ENCODE peak calls at places on chromosomes 4 and X, in five cellular contexts. O, K, H, M and F are unnamed samples.
A peak's percentile ranks its signal among the peaks of the same experiment; 100 is the strongest.

GRCh38 chr4:83308672-83309071 is 24.1 kb upstream of the COQ2 start:
- DNase-seq in O (no peak), K (no peak), H (no peak), M (no peak), F (no peak)

GRCh38 chr4:8101213-8101781 is 57.3 kb downstream of the ABLIM2 start:
- DNase-seq in O (no peak), K (no peak), H (peak; percentile 83), M (no peak), F (no peak)

GRCh38 chrX:53241558-53241957 is 16.6 kb upstream of the KDM5C start:
- DNase-seq in O (no peak), K (no peak), H (no peak), M (no peak), F (no peak)

GRCh38 chrX:29229802-29230201 is 642.6 kb downstream of the IL1RAPL1 start:
- DNase-seq in O (no peak), K (no peak), H (no peak), M (no peak), F (no peak)

GRCh38 chr4:100728861-100729260 is 211.0 kb upstream of the EMCN start:
- DNase-seq in O (no peak), K (no peak), H (no peak), M (no peak), F (no peak)

GRCh38 chr4:77697860-77698599 is 92.4 kb downstream of the CXCL13 start:
- DNase-seq in O (no peak), K (no peak), H (no peak), M (no peak), F (no peak)

GRCh38 chrX:44842555-44843317 is 1.1 kb upstream of the DUSP21 start:
- DNase-seq in O (no peak), K (no peak), H (no peak), M (no peak), F (no peak)

GRCh38 chrX:130245441-130245840 is 23.3 kb downstream of the ZNF280C start:
- DNase-seq in O (no peak), K (no peak), H (no peak), M (no peak), F (no peak)